ENCODE peak calls at places on chromosomes 4 and X, in seven cellular contexts. One of them, this sample, is unnamed.

GRCh38 chrX:153387345-153387744 is 13.8 kb downstream of the PNMA6E start:
- DNase-seq in GM12892: no peak
- DNase-seq in K562: no peak
- DNase-seq in H1: no peak
- DNase-seq in SK-N-SH: no peak
- DNase-seq in HepG2: no peak
- DNase-seq in GM12878: no peak
- DNase-seq in this sample: no peak

GRCh38 chr4:8651661-8652180 is 59.2 kb downstream of the CPZ start:
- DNase-seq in GM12892: no peak
- DNase-seq in H1: no peak
- DNase-seq in SK-N-SH: no peak
- DNase-seq in GM12878: no peak
- DNase-seq in K562: no peak
- DNase-seq in HepG2: no peak
- DNase-seq in this sample: no peak

GRCh38 chrX:109036624-109037023 is 300.3 kb upstream of the IRS4 start:
- DNase-seq in GM12892: no peak
- DNase-seq in K562: no peak
- DNase-seq in H1: no peak
- DNase-seq in SK-N-SH: no peak
- DNase-seq in HepG2: no peak
- DNase-seq in GM12878: peak
- DNase-seq in this sample: no peak

GRCh38 chr4:110900206-110900769 is 277.4 kb upstream of the PITX2 start:
- DNase-seq in H1: no peak
- DNase-seq in K562: no peak
- DNase-seq in GM12892: no peak
- DNase-seq in SK-N-SH: no peak
- DNase-seq in GM12878: no peak
- DNase-seq in HepG2: no peak
- DNase-seq in this sample: no peak

GRCh38 chr4:172601195-172601594 is 567.4 kb upstream of the GALNT7 start:
- DNase-seq in H1: no peak
- DNase-seq in GM12892: no peak
- DNase-seq in SK-N-SH: no peak
- DNase-seq in GM12878: no peak
- DNase-seq in HepG2: no peak
- DNase-seq in K562: no peak
- DNase-seq in this sample: no peak

GRCh38 chr4:15470149-15470520 is 453 bp downstream of the CC2D2A start:
- DNase-seq in GM12878: no peak
- DNase-seq in H1: no peak
- DNase-seq in GM12892: no peak
- DNase-seq in HepG2: no peak
- DNase-seq in SK-N-SH: no peak
- DNase-seq in K562: no peak
- DNase-seq in this sample: no peak

GRCh38 chr4:65623509-65623908 is 46.8 kb downstream of the EPHA5 start:
- DNase-seq in SK-N-SH: no peak
- DNase-seq in GM12892: no peak
- DNase-seq in HepG2: no peak
- DNase-seq in K562: no peak
- DNase-seq in GM12878: no peak
- DNase-seq in H1: no peak
- DNase-seq in this sample: no peak

GRCh38 chr4:165325732-165326512 is 1.5 kb upstream of the MSMO1 start:
- DNase-seq in SK-N-SH: no peak
- DNase-seq in H1: peak
- DNase-seq in GM12892: no peak
- DNase-seq in K562: peak
- DNase-seq in GM12878: no peak
- DNase-seq in HepG2: peak
- DNase-seq in this sample: no peak

GRCh38 chrX:108699368-108699767 is 37.0 kb downstream of the IRS4 start:
- DNase-seq in HepG2: peak
- DNase-seq in K562: peak
- DNase-seq in SK-N-SH: peak
- DNase-seq in GM12892: no peak
- DNase-seq in GM12878: peak
- DNase-seq in H1: no peak
- DNase-seq in this sample: no peak

GRCh38 chr4:24912252-24913098 is at the start of gene CCDC149:
- DNase-seq in K562: peak
- DNase-seq in SK-N-SH: peak
- DNase-seq in GM12878: no peak
- DNase-seq in GM12892: no peak
- DNase-seq in HepG2: peak
- DNase-seq in H1: peak
- DNase-seq in this sample: peak

GRCh38 chr4:156915216-156915615 is 56.4 kb downstream of the PDGFC start:
- DNase-seq in GM12892: no peak
- DNase-seq in H1: no peak
- DNase-seq in GM12878: no peak
- DNase-seq in HepG2: no peak
- DNase-seq in SK-N-SH: no peak
- DNase-seq in K562: no peak
- DNase-seq in this sample: no peak

GRCh38 chr4:6942238-6942800 is 32.7 kb downstream of the TBC1D14 start:
- DNase-seq in GM12892: no peak
- DNase-seq in H1: no peak
- DNase-seq in SK-N-SH: no peak
- DNase-seq in HepG2: no peak
- DNase-seq in K562: peak
- DNase-seq in GM12878: peak
- DNase-seq in this sample: no peak

GRCh38 chrX:151789179-151789800 is 54.7 kb downstream of the CNGA2 start:
- DNase-seq in H1: no peak
- DNase-seq in GM12878: no peak
- DNase-seq in SK-N-SH: no peak
- DNase-seq in GM12892: no peak
- DNase-seq in K562: peak
- DNase-seq in HepG2: no peak
- DNase-seq in this sample: no peak

GRCh38 chr4:40196724-40197281 is at the start of gene RHOH:
- DNase-seq in SK-N-SH: no peak
- DNase-seq in K562: peak
- DNase-seq in H1: peak
- DNase-seq in GM12878: no peak
- DNase-seq in GM12892: no peak
- DNase-seq in HepG2: no peak
- DNase-seq in this sample: no peak

GRCh38 chr4:13476152-13476551 is 8.0 kb downstream of the RAB28 start:
- DNase-seq in K562: no peak
- DNase-seq in HepG2: no peak
- DNase-seq in H1: no peak
- DNase-seq in GM12878: no peak
- DNase-seq in SK-N-SH: no peak
- DNase-seq in GM12892: no peak
- DNase-seq in this sample: no peak

GRCh38 chr4:113435893-113436292 is 325.6 kb downstream of the CAMK2D start:
- DNase-seq in H1: no peak
- DNase-seq in HepG2: no peak
- DNase-seq in GM12878: no peak
- DNase-seq in SK-N-SH: no peak
- DNase-seq in GM12892: no peak
- DNase-seq in K562: no peak
- DNase-seq in this sample: no peak

GRCh38 chr4:88522702-88523324 is 763 bp downstream of the PYURF start:
- DNase-seq in H1: no peak
- DNase-seq in GM12878: no peak
- DNase-seq in K562: peak
- DNase-seq in GM12892: peak
- DNase-seq in HepG2: peak
- DNase-seq in SK-N-SH: peak
- DNase-seq in this sample: peak

GRCh38 chrX:15310117-15310516 is 5.3 kb downstream of the ASB11 start:
- DNase-seq in SK-N-SH: no peak
- DNase-seq in GM12892: no peak
- DNase-seq in H1: no peak
- DNase-seq in K562: peak
- DNase-seq in HepG2: no peak
- DNase-seq in GM12878: no peak
- DNase-seq in this sample: no peak

GRCh38 chrX:22666441-22666840 is 333.3 kb upstream of the DDX53 start:
- DNase-seq in GM12878: no peak
- DNase-seq in SK-N-SH: peak
- DNase-seq in HepG2: peak
- DNase-seq in GM12892: no peak
- DNase-seq in H1: peak
- DNase-seq in K562: peak
- DNase-seq in this sample: no peak
- TF ChIP-seq TAF1 in GM12878: no peak
- TF ChIP-seq TAF1 in SK-N-SH: no peak
- TF ChIP-seq TAF1 in HepG2: no peak
- TF ChIP-seq TAF1 in GM12892: no peak
- TF ChIP-seq TAF1 in H1: no peak
- TF ChIP-seq TAF1 in K562: no peak
- TF ChIP-seq TAF1 in this sample: no peak

DNA sequence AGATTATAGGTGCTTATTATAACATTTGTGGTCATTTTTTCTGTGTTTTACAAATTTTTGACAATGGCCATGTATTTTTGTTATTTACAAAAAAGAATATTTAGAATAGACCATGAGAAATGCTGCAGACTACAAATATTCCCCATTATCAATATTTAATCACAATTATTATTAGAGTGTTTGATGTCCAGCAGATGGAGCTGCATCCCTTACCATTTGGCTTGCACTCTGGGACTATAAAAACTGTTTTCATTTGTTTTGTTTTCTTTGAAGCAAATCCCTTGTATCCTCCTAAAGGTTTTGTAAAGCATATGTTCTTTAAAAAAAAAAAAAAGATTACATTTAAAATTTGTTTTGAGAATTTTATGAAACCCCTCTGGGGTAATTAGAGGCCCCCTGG is 85.6 kb upstream of the CXorf66 start:
- DNase-seq in GM12878: no peak
- DNase-seq in HepG2: no peak
- DNase-seq in GM12892: no peak
- DNase-seq in K562: peak
- DNase-seq in H1: no peak
- DNase-seq in SK-N-SH: no peak
- DNase-seq in this sample: no peak
- TF ChIP-seq TAF1 in GM12878: no peak
- TF ChIP-seq TAF1 in HepG2: no peak
- TF ChIP-seq TAF1 in GM12892: no peak
- TF ChIP-seq TAF1 in K562: no peak
- TF ChIP-seq TAF1 in H1: no peak
- TF ChIP-seq TAF1 in SK-N-SH: no peak
- TF ChIP-seq TAF1 in this sample: no peak

GRCh38 chr4:4428966-4429875 is 42.3 kb downstream of the NSG1 start:
- DNase-seq in H1: no peak
- DNase-seq in GM12878: no peak
- DNase-seq in SK-N-SH: no peak
- DNase-seq in HepG2: no peak
- DNase-seq in GM12892: no peak
- DNase-seq in K562: no peak
- DNase-seq in this sample: no peak

GRCh38 chr4:4427886-4428285 is 41.0 kb downstream of the NSG1 start:
- DNase-seq in SK-N-SH: no peak
- DNase-seq in H1: no peak
- DNase-seq in GM12892: no peak
- DNase-seq in K562: no peak
- DNase-seq in GM12878: no peak
- DNase-seq in HepG2: no peak
- DNase-seq in this sample: no peak

GRCh38 chr4:4427478-4427870 is 40.6 kb downstream of the NSG1 start:
- DNase-seq in H1: no peak
- DNase-seq in GM12878: no peak
- DNase-seq in HepG2: no peak
- DNase-seq in K562: no peak
- DNase-seq in GM12892: no peak
- DNase-seq in SK-N-SH: no peak
- DNase-seq in this sample: no peak

GRCh38 chr4:4432341-4433125 is 45.6 kb downstream of the NSG1 start:
- DNase-seq in SK-N-SH: no peak
- DNase-seq in K562: no peak
- DNase-seq in HepG2: no peak
- DNase-seq in GM12878: no peak
- DNase-seq in GM12892: no peak
- DNase-seq in H1: no peak
- DNase-seq in this sample: no peak

GRCh38 chr4:4430492-4431195 is 43.7 kb downstream of the NSG1 start:
- DNase-seq in SK-N-SH: peak
- DNase-seq in K562: peak
- DNase-seq in HepG2: peak
- DNase-seq in GM12892: no peak
- DNase-seq in GM12878: no peak
- DNase-seq in H1: peak
- DNase-seq in this sample: peak
- TF ChIP-seq TAF1 in SK-N-SH: no peak
- TF ChIP-seq TAF1 in K562: no peak
- TF ChIP-seq TAF1 in HepG2: no peak
- TF ChIP-seq TAF1 in GM12892: no peak
- TF ChIP-seq TAF1 in GM12878: no peak
- TF ChIP-seq TAF1 in H1: no peak
- TF ChIP-seq TAF1 in this sample: no peak

DNA sequence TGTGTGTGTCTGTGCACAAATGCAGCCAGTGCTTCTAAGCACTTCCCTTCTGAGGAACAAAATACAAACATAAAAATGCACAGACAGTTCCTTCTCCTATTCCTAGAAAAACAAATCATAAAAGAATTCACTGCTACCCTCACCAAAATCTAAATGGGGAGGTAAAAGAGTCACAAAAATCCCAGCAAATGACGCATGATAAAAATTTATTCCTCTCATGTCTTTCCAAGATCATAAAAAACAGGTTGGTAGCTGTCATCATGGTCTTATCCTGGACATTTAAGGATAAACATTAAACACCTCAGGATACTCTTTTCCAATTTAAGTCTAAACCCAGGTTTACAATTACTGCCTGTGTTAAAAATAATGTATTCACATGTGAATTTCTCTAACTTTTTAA is 124.9 kb downstream of the ADAMTS3 start:
- DNase-seq in GM12892: no peak
- DNase-seq in HepG2: no peak
- DNase-seq in K562: no peak
- DNase-seq in SK-N-SH: no peak
- DNase-seq in H1: no peak
- DNase-seq in GM12878: no peak
- DNase-seq in this sample: no peak
- TF ChIP-seq TAF1 in GM12892: no peak
- TF ChIP-seq TAF1 in HepG2: no peak
- TF ChIP-seq TAF1 in K562: no peak
- TF ChIP-seq TAF1 in SK-N-SH: no peak
- TF ChIP-seq TAF1 in H1: no peak
- TF ChIP-seq TAF1 in GM12878: no peak
- TF ChIP-seq TAF1 in this sample: no peak

DNA sequence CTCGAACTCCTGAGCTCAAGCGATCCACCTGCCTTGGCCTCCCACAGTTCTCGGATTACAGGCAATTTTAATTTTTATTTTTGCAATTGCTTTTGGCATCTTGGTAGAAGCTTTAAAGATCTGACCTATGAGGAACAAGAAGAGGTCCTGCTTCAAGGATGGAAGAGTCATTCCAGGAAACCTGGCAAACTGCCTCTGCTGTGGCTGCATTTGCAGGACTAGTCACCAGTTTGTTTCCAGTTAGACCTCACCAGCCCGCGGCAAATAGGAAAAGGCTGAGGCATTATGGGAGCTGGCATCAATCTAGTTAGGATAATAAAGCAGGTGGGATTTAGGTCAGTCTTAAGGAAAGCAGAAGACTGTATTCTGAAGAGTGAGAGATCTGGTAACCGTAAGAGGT is 51.9 kb upstream of the LAS1L start:
- DNase-seq in SK-N-SH: no peak
- DNase-seq in HepG2: no peak
- DNase-seq in GM12892: no peak
- DNase-seq in GM12878: no peak
- DNase-seq in K562: no peak
- DNase-seq in H1: no peak
- DNase-seq in this sample: no peak
- TF ChIP-seq TAF1 in SK-N-SH: no peak
- TF ChIP-seq TAF1 in HepG2: no peak
- TF ChIP-seq TAF1 in GM12892: no peak
- TF ChIP-seq TAF1 in GM12878: no peak
- TF ChIP-seq TAF1 in K562: no peak
- TF ChIP-seq TAF1 in H1: no peak
- TF ChIP-seq TAF1 in this sample: no peak

This sample was measured in GM12891.